ENCODE peak calls at places on chromosomes 7 and 10, in six cellular contexts. One of them, this sample, is unnamed.

GRCh38 chr10:78578929-78579328 is 489.8 kb upstream of the ZMIZ1 start:
- DNase-seq in left ventricle myocardium inferior: no peak
- DNase-seq in MCF 10A: no peak
- DNase-seq in ovary: no peak
- DNase-seq in BJ: no peak
- DNase-seq in fibroblast of pulmonary artery: peak
- DNase-seq in this sample: no peak

GRCh38 chr7:112201421-112201820 is 4.8 kb downstream of the DOCK4 start:
- DNase-seq in left ventricle myocardium inferior: no peak
- DNase-seq in MCF 10A: peak
- DNase-seq in ovary: no peak
- DNase-seq in BJ: no peak
- DNase-seq in fibroblast of pulmonary artery: peak
- DNase-seq in this sample: no peak

GRCh38 chr10:94416896-94417295 is 14.6 kb downstream of the TBC1D12 start:
- DNase-seq in left ventricle myocardium inferior: no peak
- DNase-seq in MCF 10A: no peak
- DNase-seq in ovary: no peak
- DNase-seq in BJ: no peak
- DNase-seq in fibroblast of pulmonary artery: no peak
- DNase-seq in this sample: no peak

GRCh38 chr7:138785587-138786437 is 12.0 kb upstream of the TMEM213 start:
- DNase-seq in left ventricle myocardium inferior: no peak
- DNase-seq in MCF 10A: peak
- DNase-seq in ovary: no peak
- DNase-seq in BJ: no peak
- DNase-seq in fibroblast of pulmonary artery: peak
- DNase-seq in this sample: no peak

GRCh38 chr7:148296994-148297644 is 293.4 kb upstream of the C7orf33 start:
- DNase-seq in left ventricle myocardium inferior: no peak
- DNase-seq in MCF 10A: peak
- DNase-seq in ovary: no peak
- DNase-seq in BJ: no peak
- DNase-seq in fibroblast of pulmonary artery: no peak
- DNase-seq in this sample: no peak

GRCh38 chr10:58435297-58435696 is 50.1 kb downstream of the TFAM start:
- DNase-seq in left ventricle myocardium inferior: peak
- DNase-seq in MCF 10A: peak
- DNase-seq in ovary: peak
- DNase-seq in BJ: peak
- DNase-seq in fibroblast of pulmonary artery: peak
- DNase-seq in this sample: no peak

GRCh38 chr10:16909961-16910794 is 93.0 kb upstream of the RSU1 start:
- DNase-seq in left ventricle myocardium inferior: no peak
- DNase-seq in MCF 10A: no peak
- DNase-seq in ovary: no peak
- DNase-seq in BJ: no peak
- DNase-seq in fibroblast of pulmonary artery: peak
- DNase-seq in this sample: no peak

GRCh38 chr10:86945361-86946214 is 11.8 kb downstream of the MMRN2 start:
- DNase-seq in left ventricle myocardium inferior: peak
- DNase-seq in MCF 10A: peak
- DNase-seq in ovary: peak
- DNase-seq in BJ: no peak
- DNase-seq in fibroblast of pulmonary artery: no peak
- DNase-seq in this sample: no peak

GRCh38 chr7:3067193-3067592 is 23.5 kb upstream of the CARD11 start:
- DNase-seq in left ventricle myocardium inferior: no peak
- DNase-seq in MCF 10A: no peak
- DNase-seq in ovary: no peak
- DNase-seq in BJ: no peak
- DNase-seq in fibroblast of pulmonary artery: no peak
- DNase-seq in this sample: peak

GRCh38 chr10:71424496-71425194 is 27.9 kb downstream of the CDH23 start:
- DNase-seq in left ventricle myocardium inferior: no peak
- DNase-seq in MCF 10A: no peak
- DNase-seq in ovary: peak
- DNase-seq in BJ: no peak
- DNase-seq in fibroblast of pulmonary artery: no peak
- DNase-seq in this sample: no peak

GRCh38 chr7:47067215-47067614 is 514.7 kb downstream of the TNS3 start:
- DNase-seq in left ventricle myocardium inferior: no peak
- DNase-seq in MCF 10A: no peak
- DNase-seq in ovary: no peak
- DNase-seq in BJ: no peak
- DNase-seq in fibroblast of pulmonary artery: no peak
- DNase-seq in this sample: no peak

GRCh38 chr10:132184816-132185593 is 1.7 kb upstream of the DPYSL4 start:
- DNase-seq in left ventricle myocardium inferior: no peak
- DNase-seq in MCF 10A: no peak
- DNase-seq in ovary: no peak
- DNase-seq in BJ: no peak
- DNase-seq in fibroblast of pulmonary artery: no peak
- DNase-seq in this sample: no peak

GRCh38 chr10:6299234-6299633 is 96.5 kb downstream of the PFKFB3 start:
- DNase-seq in left ventricle myocardium inferior: no peak
- DNase-seq in MCF 10A: peak
- DNase-seq in ovary: no peak
- DNase-seq in BJ: no peak
- DNase-seq in fibroblast of pulmonary artery: no peak
- DNase-seq in this sample: no peak

GRCh38 chr7:28179081-28180030 is 1.2 kb downstream of the JAZF1 start:
- DNase-seq in left ventricle myocardium inferior: peak
- DNase-seq in MCF 10A: peak
- DNase-seq in ovary: peak
- DNase-seq in BJ: no peak
- DNase-seq in fibroblast of pulmonary artery: peak
- DNase-seq in this sample: peak

GRCh38 chr10:89025453-89025852 is 34.9 kb downstream of the FAS start:
- DNase-seq in left ventricle myocardium inferior: no peak
- DNase-seq in MCF 10A: no peak
- DNase-seq in ovary: no peak
- DNase-seq in BJ: no peak
- DNase-seq in fibroblast of pulmonary artery: no peak
- DNase-seq in this sample: no peak

GRCh38 chr7:7432979-7433378 is 102.7 kb downstream of the COL28A1 start:
- DNase-seq in left ventricle myocardium inferior: no peak
- DNase-seq in MCF 10A: no peak
- DNase-seq in ovary: no peak
- DNase-seq in BJ: no peak
- DNase-seq in fibroblast of pulmonary artery: no peak
- DNase-seq in this sample: no peak

GRCh38 chr10:14698487-14699170 is 76.1 kb downstream of the FAM107B start:
- DNase-seq in left ventricle myocardium inferior: no peak
- DNase-seq in MCF 10A: peak
- DNase-seq in ovary: no peak
- DNase-seq in BJ: peak
- DNase-seq in fibroblast of pulmonary artery: peak
- DNase-seq in this sample: no peak

GRCh38 chr7:2037301-2037804 is 195.4 kb downstream of the MAD1L1 start:
- DNase-seq in left ventricle myocardium inferior: peak
- DNase-seq in MCF 10A: no peak
- DNase-seq in ovary: no peak
- DNase-seq in BJ: no peak
- DNase-seq in fibroblast of pulmonary artery: no peak
- DNase-seq in this sample: no peak

GRCh38 chr7:17392846-17393245 is 94.4 kb downstream of the AHR start:
- DNase-seq in left ventricle myocardium inferior: no peak
- DNase-seq in MCF 10A: peak
- DNase-seq in ovary: no peak
- DNase-seq in BJ: peak
- DNase-seq in fibroblast of pulmonary artery: peak
- DNase-seq in this sample: no peak

GRCh38 chr7:44264221-44264956 is 61.0 kb downstream of the CAMK2B start:
- DNase-seq in left ventricle myocardium inferior: no peak
- DNase-seq in MCF 10A: peak
- DNase-seq in ovary: no peak
- DNase-seq in BJ: no peak
- DNase-seq in fibroblast of pulmonary artery: no peak
- DNase-seq in this sample: no peak

DNA sequence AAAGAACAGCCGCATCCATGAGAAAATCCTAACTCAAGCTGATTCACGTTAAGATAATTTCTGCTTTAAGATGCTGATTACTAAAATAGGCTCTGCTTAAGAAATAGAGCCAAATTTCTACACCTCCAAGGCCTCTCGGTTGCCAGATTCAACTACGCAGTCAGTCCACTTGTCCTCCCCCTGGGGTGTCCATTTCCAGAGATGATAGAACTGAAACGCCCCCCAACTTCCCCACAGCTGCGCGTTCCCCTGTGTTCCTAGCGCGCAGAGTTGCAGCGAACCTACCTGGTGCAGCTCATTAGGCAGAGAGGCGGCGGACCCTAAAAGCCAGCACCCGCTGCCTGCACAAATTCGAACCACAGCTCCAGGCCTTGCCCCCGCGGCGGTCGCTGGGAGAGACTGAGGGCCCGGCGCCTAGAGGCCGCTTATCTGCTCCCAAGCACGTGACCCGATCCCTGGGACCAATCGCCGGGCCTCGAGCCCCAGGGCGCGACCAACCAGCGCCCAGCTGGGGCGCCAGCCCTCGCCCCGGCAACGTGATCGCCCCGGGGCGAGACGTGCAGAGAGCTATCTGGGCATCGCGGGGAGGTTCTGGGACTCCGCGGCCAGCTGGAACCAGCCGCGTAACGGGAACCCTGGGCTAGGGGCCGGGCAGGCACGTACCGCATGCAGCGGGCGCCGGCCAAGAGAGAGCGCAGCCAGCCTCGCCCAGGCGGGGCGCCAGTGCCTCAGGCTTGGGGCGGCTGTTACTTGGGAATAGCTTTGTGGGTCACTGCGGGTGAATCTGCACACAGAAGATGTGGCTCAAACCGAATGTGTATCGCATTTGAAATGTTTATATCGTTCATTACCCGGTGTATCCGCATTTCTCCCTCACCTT is at the start of gene PPP1R3C:
- DNase-seq in left ventricle myocardium inferior: peak
- DNase-seq in MCF 10A: peak
- DNase-seq in ovary: peak
- DNase-seq in BJ: peak
- DNase-seq in fibroblast of pulmonary artery: peak
- DNase-seq in this sample: peak
- TF ChIP-seq CTCF in left ventricle myocardium inferior: peak
- TF ChIP-seq CTCF in MCF 10A: no peak
- TF ChIP-seq CTCF in ovary: peak
- TF ChIP-seq CTCF in BJ: peak
- TF ChIP-seq CTCF in fibroblast of pulmonary artery: peak
- TF ChIP-seq CTCF in this sample: peak

GRCh38 chr10:100872034-100872791 is 40.5 kb upstream of the SLF2 start:
- DNase-seq in left ventricle myocardium inferior: no peak
- DNase-seq in MCF 10A: peak
- DNase-seq in ovary: no peak
- DNase-seq in BJ: no peak
- DNase-seq in fibroblast of pulmonary artery: peak
- DNase-seq in this sample: peak

GRCh38 chr10:100873081-100873824 is 39.5 kb upstream of the SLF2 start:
- DNase-seq in left ventricle myocardium inferior: no peak
- DNase-seq in MCF 10A: no peak
- DNase-seq in ovary: no peak
- DNase-seq in BJ: no peak
- DNase-seq in fibroblast of pulmonary artery: no peak
- DNase-seq in this sample: no peak

GRCh38 chr10:100875484-100876166 is 37.1 kb upstream of the SLF2 start:
- DNase-seq in left ventricle myocardium inferior: no peak
- DNase-seq in MCF 10A: no peak
- DNase-seq in ovary: no peak
- DNase-seq in BJ: no peak
- DNase-seq in fibroblast of pulmonary artery: no peak
- DNase-seq in this sample: no peak

GRCh38 chr10:100874702-100875483 is 37.9 kb upstream of the SLF2 start:
- DNase-seq in left ventricle myocardium inferior: no peak
- DNase-seq in MCF 10A: no peak
- DNase-seq in ovary: no peak
- DNase-seq in BJ: no peak
- DNase-seq in fibroblast of pulmonary artery: no peak
- DNase-seq in this sample: no peak

GRCh38 chr10:100873825-100874326 is 38.9 kb upstream of the SLF2 start:
- DNase-seq in left ventricle myocardium inferior: no peak
- DNase-seq in MCF 10A: no peak
- DNase-seq in ovary: no peak
- DNase-seq in BJ: no peak
- DNase-seq in fibroblast of pulmonary artery: no peak
- DNase-seq in this sample: no peak
- TF ChIP-seq CTCF in left ventricle myocardium inferior: no peak
- TF ChIP-seq CTCF in MCF 10A: no peak
- TF ChIP-seq CTCF in ovary: no peak
- TF ChIP-seq CTCF in BJ: no peak
- TF ChIP-seq CTCF in fibroblast of pulmonary artery: no peak
- TF ChIP-seq CTCF in this sample: no peak

DNA sequence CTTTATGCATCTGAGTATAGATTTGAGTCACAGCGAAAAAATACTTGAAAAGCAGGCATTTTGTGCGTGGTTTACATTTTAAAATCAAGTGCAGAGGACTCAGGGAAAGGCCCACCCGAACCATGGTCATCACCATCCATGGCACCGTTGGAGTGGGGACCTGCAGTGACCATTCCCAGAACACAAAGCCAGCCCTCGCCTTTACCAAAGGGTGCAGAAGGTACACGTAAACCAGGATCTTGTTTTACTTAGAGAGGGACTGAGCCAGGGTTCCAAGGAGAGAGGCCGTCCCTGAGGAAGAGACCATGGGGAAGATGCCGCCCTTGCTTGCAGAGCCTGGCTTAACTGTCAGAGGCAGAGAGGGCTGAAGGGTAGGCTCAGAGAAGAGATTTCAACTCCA is 12.0 kb upstream of the CNPY1 start:
- DNase-seq in left ventricle myocardium inferior: no peak
- DNase-seq in MCF 10A: no peak
- DNase-seq in ovary: no peak
- DNase-seq in BJ: no peak
- DNase-seq in fibroblast of pulmonary artery: no peak
- DNase-seq in this sample: no peak
- TF ChIP-seq CTCF in left ventricle myocardium inferior: no peak
- TF ChIP-seq CTCF in MCF 10A: no peak
- TF ChIP-seq CTCF in ovary: no peak
- TF ChIP-seq CTCF in BJ: no peak
- TF ChIP-seq CTCF in fibroblast of pulmonary artery: no peak
- TF ChIP-seq CTCF in this sample: no peak

DNA sequence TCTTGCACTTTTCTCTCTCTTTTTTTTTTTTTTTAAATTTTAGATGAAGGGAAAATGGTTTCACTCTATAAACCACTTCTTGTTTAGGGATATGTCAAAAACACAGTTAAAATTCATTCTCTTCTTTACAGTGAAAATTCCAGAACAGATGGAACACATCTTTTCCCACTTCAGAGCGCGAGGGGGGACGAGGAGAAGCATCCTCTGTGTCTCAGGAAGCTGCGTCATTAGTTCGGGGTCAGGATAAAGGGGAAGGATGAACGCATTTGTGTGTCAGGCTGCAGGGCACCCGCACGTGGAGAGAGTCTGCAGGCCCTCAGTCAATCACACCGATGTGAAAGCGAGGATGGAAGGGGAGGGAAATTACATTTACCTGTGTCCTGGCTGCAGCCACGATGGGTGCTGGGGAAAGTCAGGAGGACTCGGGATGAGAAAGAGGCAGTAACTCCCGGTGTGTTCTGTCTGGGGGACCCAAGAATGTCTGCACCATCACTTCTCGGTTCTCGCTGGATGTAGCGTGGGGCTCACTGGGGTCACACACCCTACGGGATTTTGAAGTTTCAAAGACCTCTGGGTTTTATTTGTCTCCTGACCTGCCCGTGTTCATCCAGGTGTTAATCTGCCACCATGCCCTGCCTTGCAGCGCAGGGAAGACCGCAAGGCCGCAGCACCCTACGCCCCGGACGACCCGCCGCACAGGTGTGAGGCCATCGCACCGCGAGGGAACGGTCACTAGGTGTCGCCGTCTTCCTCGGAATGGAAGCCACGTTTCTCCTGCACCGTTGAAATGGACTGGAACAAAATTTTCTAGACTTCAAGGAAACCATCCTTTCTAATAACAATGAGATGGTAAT is 66.7 kb upstream of the PITRM1 start:
- DNase-seq in left ventricle myocardium inferior: peak
- DNase-seq in MCF 10A: peak
- DNase-seq in ovary: peak
- DNase-seq in BJ: no peak
- DNase-seq in fibroblast of pulmonary artery: peak
- DNase-seq in this sample: peak
- TF ChIP-seq CTCF in left ventricle myocardium inferior: peak
- TF ChIP-seq CTCF in MCF 10A: peak
- TF ChIP-seq CTCF in ovary: peak
- TF ChIP-seq CTCF in BJ: peak
- TF ChIP-seq CTCF in fibroblast of pulmonary artery: peak
- TF ChIP-seq CTCF in this sample: peak